ENCODE peak calls at places on chromosomes 5 and 9, in four cellular contexts. One of them, this sample, is unnamed.

GRCh38 chr5:23446436-23446835 is 61.0 kb upstream of the PRDM9 start:
- DNase-seq in GM12891: no peak
- DNase-seq in fibroblast of pulmonary artery: peak; percentile 88
- DNase-seq in kidney: no peak
- DNase-seq in this sample: no peak

GRCh38 chr9:127066775-127067111 is 55.7 kb downstream of the ANGPTL2 start:
- DNase-seq in kidney: no peak
- DNase-seq in fibroblast of pulmonary artery: peak; percentile 89
- DNase-seq in GM12891: no peak
- DNase-seq in this sample: no peak

GRCh38 chr9:113963017-113963620 is 87.0 kb downstream of the ZNF618 start:
- DNase-seq in fibroblast of pulmonary artery: peak; percentile 75
- DNase-seq in kidney: no peak
- DNase-seq in GM12891: peak; percentile 49
- DNase-seq in this sample: peak; percentile 17

GRCh38 chr5:173065155-173065554 is 9.0 kb downstream of the CREBRF start:
- DNase-seq in GM12891: no peak
- DNase-seq in fibroblast of pulmonary artery: no peak
- DNase-seq in kidney: no peak
- DNase-seq in this sample: peak; percentile 10

GRCh38 chr5:94691947-94692346 is 73.5 kb downstream of the SLF1 start:
- DNase-seq in fibroblast of pulmonary artery: peak; percentile 93
- DNase-seq in GM12891: no peak
- DNase-seq in kidney: no peak
- DNase-seq in this sample: no peak

GRCh38 chr9:93136011-93136440 is 2.0 kb upstream of the NINJ1 start:
- DNase-seq in kidney: no peak
- DNase-seq in GM12891: no peak
- DNase-seq in fibroblast of pulmonary artery: peak; percentile 50
- DNase-seq in this sample: no peak

GRCh38 chr5:1105350-1106265 is 6.3 kb downstream of the SLC12A7 start:
- DNase-seq in kidney: no peak
- DNase-seq in GM12891: no peak
- DNase-seq in fibroblast of pulmonary artery: no peak
- DNase-seq in this sample: peak; percentile 88

GRCh38 chr9:109019420-109019819 is 6.1 kb upstream of the CTNNAL1 start:
- DNase-seq in GM12891: no peak
- DNase-seq in kidney: no peak
- DNase-seq in fibroblast of pulmonary artery: no peak
- DNase-seq in this sample: no peak

GRCh38 chr9:109817146-109817845 is 37.3 kb downstream of the PALM2AKAP2 start:
- DNase-seq in GM12891: no peak
- DNase-seq in fibroblast of pulmonary artery: peak; percentile 51
- DNase-seq in kidney: no peak
- DNase-seq in this sample: no peak

GRCh38 chr5:111774525-111774924 is 17.5 kb upstream of the NREP start:
- DNase-seq in kidney: peak; percentile 66
- DNase-seq in GM12891: no peak
- DNase-seq in fibroblast of pulmonary artery: peak; percentile 78
- DNase-seq in this sample: no peak

GRCh38 chr9:33131505-33132248 is 35.5 kb downstream of the B4GALT1 start:
- DNase-seq in GM12891: no peak
- DNase-seq in fibroblast of pulmonary artery: no peak
- DNase-seq in kidney: no peak
- DNase-seq in this sample: no peak

GRCh38 chr5:131757830-131758519 is 38.8 kb downstream of the FNIP1 start:
- DNase-seq in fibroblast of pulmonary artery: no peak
- DNase-seq in GM12891: no peak
- DNase-seq in kidney: no peak
- DNase-seq in this sample: no peak

GRCh38 chr9:137323531-137324331 is 21.7 kb upstream of the NRARP start:
- DNase-seq in fibroblast of pulmonary artery: no peak
- DNase-seq in kidney: no peak
- DNase-seq in GM12891: no peak
- DNase-seq in this sample: no peak

This sample was measured in GM19239.